ENCODE peak calls at places on chromosomes 11 and 22, in five cellular contexts. U is astrocyte, J is DND-41, P is GM23248, D is brain microvascular endothelial cell. O is an unnamed sample. For H3K36me3, the result is how much of the 10 kb centered on the place peaks cover.

GRCh38 chr22:26921726-26922125 is 264.3 kb downstream of the MIAT start:
- DNase-seq in U (no peak), J (no peak), P (no peak), D (no peak), O (no peak)

GRCh38 chr22:48382197-48382596 is 1445.5 kb downstream of the BRD1 start:
- DNase-seq in U (no peak), J (no peak), P (no peak), D (no peak), O (no peak)

GRCh38 chr22:42229455-42230149 is 40.9 kb downstream of the TCF20 start:
- DNase-seq in U (peak), J (no peak), P (peak), D (no peak), O (no peak)

GRCh38 chr11:68528630-68529029 is 68.1 kb downstream of the PPP6R3 start:
- DNase-seq in U (no peak), J (peak), P (no peak), D (no peak), O (peak)

GRCh38 chr11:68905421-68906360 is 2.0 kb downstream of the IGHMBP2 start:
- DNase-seq in U (no peak), J (no peak), P (no peak), D (no peak), O (no peak)

GRCh38 chr11:130478881-130479280 is 30.4 kb downstream of the ADAMTS15 start:
- DNase-seq in U (peak), J (no peak), P (peak), D (peak), O (no peak)

GRCh38 chr11:119618208-119618909 is 110.6 kb downstream of the NECTIN1 start:
- DNase-seq in U (no peak), J (no peak), P (no peak), D (no peak), O (no peak)

GRCh38 chr11:79044211-79044610 is 396.6 kb downstream of the TENM4 start:
- DNase-seq in U (no peak), J (no peak), P (no peak), D (no peak), O (no peak)

GRCh38 chr11:120248551-120249278 is 8.8 kb downstream of the POU2F3 start:
- DNase-seq in U (peak), J (no peak), P (peak), D (no peak), O (no peak)

GRCh38 chr11:128733440-128734115 is 39.7 kb downstream of the FLI1 start:
- DNase-seq in U (peak), J (no peak), P (no peak), D (peak), O (no peak)

GRCh38 chr11:75476716-75477613 is 44.0 kb upstream of the KLHL35 start:
- DNase-seq in U (no peak), J (no peak), P (no peak), D (no peak), O (no peak)

GRCh38 chr11:45818961-45819605 is 14.1 kb downstream of the SLC35C1 start:
- DNase-seq in U (no peak), J (no peak), P (no peak), D (no peak), O (no peak)

GRCh38 chr11:36033082-36033751 is 89.4 kb downstream of the LDLRAD3 start:
- DNase-seq in U (no peak), J (no peak), P (no peak), D (no peak), O (no peak)

GRCh38 chr11:61978703-61979661 is 11.5 kb upstream of the FTH1 start:
- DNase-seq in U (peak), J (no peak), P (peak), D (no peak), O (no peak)

GRCh38 chr11:94661444-94661843 is 94.3 kb downstream of the PIWIL4 start:
- DNase-seq in U (no peak), J (no peak), P (no peak), D (no peak), O (no peak)

GRCh38 chr11:75472081-75472732 is 39.2 kb upstream of the KLHL35 start:
- DNase-seq in U (no peak), J (no peak), P (no peak), D (no peak), O (no peak)

GRCh38 chr11:44566952-44567875 is 1.8 kb downstream of the CD82 start:
- DNase-seq in U (no peak), J (peak), P (no peak), D (no peak), O (no peak)

GRCh38 chr11:34997872-34998548 is 81.6 kb downstream of the PDHX start:
- DNase-seq in U (no peak), J (no peak), P (peak), D (no peak), O (peak)

GRCh38 chr22:41240377-41241132 is at the start of gene CHADL:
- DNase-seq in U (no peak), J (no peak), P (no peak), D (no peak), O (no peak)

GRCh38 chr11:111359223-111360149 is 19.6 kb downstream of the POU2AF1 start:
- DNase-seq in U (no peak), J (peak), P (no peak), D (no peak), O (no peak)

GRCh38 chr11:109859325-109859724 is 233.9 kb upstream of the ZC3H12C start:
- DNase-seq in U (peak), J (no peak), P (peak), D (peak), O (no peak)

GRCh38 chr22:27223317-27224177 is 566.2 kb downstream of the MIAT start:
- DNase-seq in U (peak), J (no peak), P (peak), D (peak), O (no peak)

GRCh38 chr22:45201678-45202332 is 38.1 kb downstream of the NUP50 start:
- DNase-seq in U (peak), J (no peak), P (no peak), D (peak), O (no peak)

GRCh38 chr11:66906077-66906929 is 49.4 kb downstream of the LRFN4 start:
- DNase-seq in U (peak), J (no peak), P (peak), D (peak), O (no peak)

GRCh38 chr11:2215230-2215560 is 43.6 kb upstream of the TH start:
- DNase-seq in U (no peak), J (no peak), P (no peak), D (no peak), O (no peak)

GRCh38 chr11:35148163-35148562 is 9.2 kb downstream of the CD44 start:
- DNase-seq in U (no peak), J (no peak), P (peak), D (no peak), O (peak)

GRCh38 chr11:112219476-112220232 is 6.6 kb upstream of the PTS start:
- DNase-seq in U (peak), J (peak), P (peak), D (peak), O (peak)

GRCh38 chr22:49751968-49752597 is 75.6 kb downstream of the BRD1 start:
- DNase-seq in U (no peak), J (no peak), P (no peak), D (no peak), O (no peak)

GRCh38 chr11:113663567-113663966 is 42.5 kb downstream of the TMPRSS5 start:
- DNase-seq in U (peak), J (no peak), P (peak), D (no peak), O (no peak)

GRCh38 chr11:69439651-69440464 is 41.6 kb upstream of the LINC01488 start:
- DNase-seq in U (no peak), J (no peak), P (peak), D (no peak), O (no peak)

GRCh38 chr11:116431842-116432241 is 340.9 kb downstream of the BUD13 start:
- DNase-seq in U (no peak), J (no peak), P (no peak), D (no peak), O (no peak)

GRCh38 chr11:67638535-67639437 is 777 bp downstream of the TBX10 start:
- DNase-seq in U (no peak), J (no peak), P (no peak), D (no peak), O (no peak)

GRCh38 chr11:14320020-14320419 is 39.0 kb downstream of the RRAS2 start:
- DNase-seq in U (peak), J (peak), P (peak), D (peak), O (peak)

GRCh38 chr11:64855596-64856304 is 11.3 kb upstream of the CDC42BPG start:
- DNase-seq in U (no peak), J (no peak), P (peak), D (no peak), O (no peak)

GRCh38 chr22:47294222-47294532 is 531.7 kb downstream of the TBC1D22A start:
- DNase-seq in U (peak), J (no peak), P (peak), D (peak), O (no peak)

GRCh38 chr22:22983816-22984215 is 86.5 kb upstream of the GNAZ start:
- DNase-seq in U (no peak), J (no peak), P (no peak), D (no peak), O (no peak)

GRCh38 chr11:65884716-65885092 is 3.6 kb downstream of the FIBP start:
- DNase-seq in U (no peak), J (peak), P (peak), D (no peak), O (peak)

GRCh38 chr11:65883786-65884715 is 4.2 kb downstream of the FIBP start:
- DNase-seq in U (no peak), J (no peak), P (no peak), D (no peak), O (no peak)

GRCh38 chr11:65883058-65883761 is 3.6 kb downstream of the CTSW start:
- DNase-seq in U (no peak), J (no peak), P (no peak), D (no peak), O (no peak)

GRCh38 chr11:65880844-65881421 is 1.3 kb downstream of the CTSW start:
- DNase-seq in U (no peak), J (no peak), P (no peak), D (no peak), O (no peak)

GRCh38 chr11:65882191-65883057 is 2.8 kb downstream of the CTSW start:
- DNase-seq in U (no peak), J (no peak), P (no peak), D (no peak), O (no peak)
- H3K36me3 ChIP-seq in U (under half), J (half or more), P (under half), D (under half), O (under half)

DNA sequence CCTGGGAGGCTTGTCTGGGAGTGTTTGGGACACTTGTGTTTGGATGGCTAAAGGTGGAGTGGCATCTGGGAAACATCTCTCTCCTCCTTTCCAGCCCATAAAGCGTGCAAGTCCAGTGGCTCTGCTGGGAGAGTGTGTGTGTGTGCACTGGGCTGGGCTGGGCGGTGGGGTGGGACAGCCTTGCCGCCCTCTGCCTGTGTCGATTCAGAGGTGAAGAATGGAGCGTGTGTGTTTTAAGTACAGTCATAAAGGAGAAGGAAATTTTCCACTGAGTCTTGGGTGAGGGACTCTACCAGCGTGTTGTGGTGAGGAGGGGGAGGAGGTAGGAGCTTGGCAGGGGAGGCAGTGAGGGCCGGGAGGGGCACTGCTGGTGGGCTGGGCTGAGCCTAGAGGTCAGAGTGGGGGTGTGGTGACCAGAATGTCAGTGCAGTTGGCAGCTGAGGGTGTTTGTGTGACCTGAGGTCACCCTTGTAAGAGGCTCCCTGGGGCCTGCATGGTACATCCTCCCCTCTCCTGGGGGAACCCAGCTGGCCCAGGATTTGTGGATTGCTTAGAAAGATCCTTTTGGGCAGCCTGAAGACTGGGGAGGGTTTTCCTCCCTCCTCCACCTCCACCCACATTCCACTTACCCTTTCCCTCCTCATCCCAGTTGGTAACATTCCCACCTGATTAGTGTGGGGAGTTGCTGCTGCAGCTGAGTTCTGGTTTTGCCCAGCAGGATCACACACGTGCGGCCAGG is 1.7 kb downstream of the TIMP3 start:
- DNase-seq in U (peak), J (no peak), P (peak), D (no peak), O (no peak)
- H3K4me3 ChIP-seq in U (peak), J (no peak), P (peak), D (peak), O (no peak)

GRCh38 chr11:608751-609354 is 6.9 kb downstream of the IRF7 start:
- DNase-seq in U (no peak), J (no peak), P (no peak), D (no peak), O (no peak)

GRCh38 chr11:612201-612960 is 3.4 kb downstream of the IRF7 start:
- DNase-seq in U (no peak), J (peak), P (peak), D (no peak), O (no peak)

GRCh38 chr11:611001-611996 is 4.5 kb downstream of the IRF7 start:
- DNase-seq in U (no peak), J (no peak), P (no peak), D (no peak), O (no peak)

GRCh38 chr11:609355-609811 is 6.4 kb downstream of the IRF7 start:
- DNase-seq in U (no peak), J (no peak), P (no peak), D (no peak), O (no peak)

DNA sequence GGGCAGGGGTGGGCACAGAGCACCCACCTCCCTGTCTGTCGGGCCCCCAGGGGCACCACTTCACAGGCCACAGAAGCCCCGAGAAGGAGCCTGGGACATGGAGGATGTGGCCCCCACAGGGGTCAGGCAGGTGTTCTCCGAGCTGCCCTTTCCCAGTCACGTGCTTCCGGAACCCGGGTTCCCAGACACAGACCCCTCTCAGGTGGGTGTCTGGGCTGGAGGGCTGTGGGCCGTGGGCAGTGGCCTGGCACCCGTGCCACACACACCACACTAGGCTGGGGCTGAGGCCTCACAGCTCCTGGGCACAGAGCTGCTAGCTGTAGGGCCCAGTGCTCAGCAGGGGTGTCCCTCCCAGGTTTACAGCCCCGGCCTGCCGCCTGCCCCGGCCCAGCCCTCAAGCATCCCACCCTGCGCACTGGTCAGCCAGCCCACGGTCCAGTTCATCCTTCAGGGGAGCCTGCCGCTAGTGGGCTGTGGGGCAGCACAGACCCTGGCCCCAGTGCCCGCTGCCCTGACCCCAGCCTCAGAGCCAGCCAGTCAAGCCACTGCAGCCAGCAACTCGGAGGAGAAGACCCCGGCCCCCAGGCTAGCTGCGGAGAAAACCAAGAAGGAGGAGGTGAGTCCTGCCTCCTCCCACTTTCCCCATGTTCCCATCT is 5.5 kb downstream of the IRF7 start:
- DNase-seq in U (no peak), J (no peak), P (no peak), D (no peak), O (no peak)
- H3K36me3 ChIP-seq in U (under half), J (half or more), P (under half), D (half or more), O (half or more)

GRCh38 chr11:3827434-3828186 is 13.1 kb downstream of the RHOG start:
- DNase-seq in U (no peak), J (no peak), P (no peak), D (no peak), O (no peak)

GRCh38 chr11:3824714-3825472 is 15.9 kb downstream of the RHOG start:
- DNase-seq in U (no peak), J (peak), P (peak), D (peak), O (peak)

GRCh38 chr11:3826721-3827120 is 14.0 kb downstream of the RHOG start:
- DNase-seq in U (no peak), J (no peak), P (no peak), D (no peak), O (no peak)

GRCh38 chr11:3823762-3824506 is 15.6 kb downstream of the PGAP2 start:
- DNase-seq in U (no peak), J (no peak), P (no peak), D (no peak), O (no peak)

DNA sequence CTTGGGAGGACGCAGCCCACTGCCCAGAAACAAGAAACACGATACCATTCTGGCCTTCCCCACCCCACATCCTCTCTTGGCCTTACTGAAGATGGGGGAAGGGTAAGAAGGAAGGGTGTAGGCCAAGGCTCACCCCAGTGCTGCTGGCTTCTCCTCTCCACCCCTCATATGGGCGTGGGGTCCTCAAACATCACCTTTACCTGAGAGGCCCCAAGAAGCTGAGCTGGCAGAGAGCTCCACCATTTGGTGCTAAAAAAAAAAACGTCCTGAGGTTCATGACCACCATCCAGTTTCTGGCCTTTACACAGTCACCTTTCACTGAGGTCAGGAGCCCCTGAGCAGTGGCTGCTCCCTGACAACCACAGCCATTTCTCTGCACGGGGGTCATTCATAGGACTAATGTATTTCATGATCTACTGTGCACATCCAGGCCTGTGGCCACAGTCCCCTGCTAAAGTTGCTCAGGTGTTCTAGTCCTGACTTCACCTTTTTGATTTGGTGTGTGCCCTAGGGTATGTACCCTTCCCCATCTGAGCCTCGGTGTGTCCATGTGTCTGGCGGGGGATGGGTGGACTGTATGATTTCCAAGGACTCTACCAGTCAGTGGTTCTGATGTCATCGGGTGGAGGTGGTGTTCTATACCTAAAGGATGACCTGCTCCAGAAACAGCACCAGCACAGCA is 15.1 kb downstream of the RHOG start:
- DNase-seq in U (no peak), J (no peak), P (no peak), D (no peak), O (no peak)
- H3K4me3 ChIP-seq in U (no peak), J (no peak), P (no peak), D (no peak), O (no peak)

GRCh38 chr11:59644528-59644927 is 24.3 kb downstream of the PATL1 start:
- DNase-seq in U (no peak), J (no peak), P (no peak), D (no peak), O (no peak)
- H3K36me3 ChIP-seq in U (half or more), J (half or more), P (half or more), D (half or more), O (half or more)

DNA sequence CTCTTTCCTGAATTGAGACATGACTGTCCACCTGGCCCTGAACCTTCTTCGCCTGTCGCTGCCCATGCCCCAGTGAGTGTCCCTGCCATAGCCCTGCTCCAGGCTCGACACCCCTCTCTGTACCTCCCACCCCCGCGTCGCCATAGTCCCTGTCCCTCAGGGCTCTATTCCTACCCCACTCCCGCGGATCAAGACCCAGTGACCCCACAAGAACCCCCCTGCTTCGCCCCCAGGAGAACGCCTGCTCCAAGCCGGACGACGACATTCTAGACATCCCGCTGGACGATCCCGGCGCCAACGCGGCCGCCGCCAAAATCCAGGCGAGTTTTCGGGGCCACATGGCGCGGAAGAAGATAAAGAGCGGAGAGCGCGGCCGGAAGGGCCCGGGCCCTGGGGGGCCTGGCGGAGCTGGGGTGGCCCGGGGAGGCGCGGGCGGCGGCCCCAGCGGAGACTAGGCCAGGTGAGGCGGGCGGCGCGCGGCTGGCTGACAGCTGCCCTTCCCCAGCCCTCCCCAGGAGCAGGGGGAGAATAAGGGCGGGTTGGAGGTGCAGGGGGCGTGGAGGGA is 5.6 kb downstream of the NRGN start:
- DNase-seq in U (no peak), J (no peak), P (no peak), D (no peak), O (no peak)
- H3K4me3 ChIP-seq in U (no peak), J (no peak), P (no peak), D (peak), O (no peak)